ENCODE peak calls at places on chromosome 22, in seven cellular contexts. One of them, this sample, is unnamed.

GRCh38 chr22:46432164-46433068 is 96.9 kb downstream of the TRMU start:
- DNase-seq in left ventricle myocardium inferior: no peak
- DNase-seq in epithelial cell of esophagus: no peak
- DNase-seq in lung: no peak
- DNase-seq in HFFc6: no peak
- DNase-seq in dorsolateral prefrontal cortex: no peak
- DNase-seq in nephron progenitor cell: no peak
- DNase-seq in this sample: peak; percentile 73

GRCh38 chr22:40898850-40899357 is 37.0 kb upstream of the DNAJB7 start:
- DNase-seq in left ventricle myocardium inferior: no peak
- DNase-seq in epithelial cell of esophagus: peak; percentile 65
- DNase-seq in lung: no peak
- DNase-seq in HFFc6: peak; percentile 66
- DNase-seq in dorsolateral prefrontal cortex: peak; percentile 4
- DNase-seq in nephron progenitor cell: no peak
- DNase-seq in this sample: peak; percentile 63

GRCh38 chr22:40512426-40513136 is 123.9 kb downstream of the MRTFA start:
- DNase-seq in left ventricle myocardium inferior: no peak
- DNase-seq in epithelial cell of esophagus: peak; percentile 97
- DNase-seq in lung: no peak
- DNase-seq in HFFc6: peak; percentile 97
- DNase-seq in dorsolateral prefrontal cortex: no peak
- DNase-seq in nephron progenitor cell: no peak
- DNase-seq in this sample: no peak

GRCh38 chr22:38700271-38700788 is 413 bp downstream of the JOSD1 start:
- DNase-seq in left ventricle myocardium inferior: peak; percentile 74
- DNase-seq in epithelial cell of esophagus: peak; percentile 73
- DNase-seq in lung: peak; percentile 68
- DNase-seq in HFFc6: peak; percentile 21
- DNase-seq in dorsolateral prefrontal cortex: peak; percentile 62
- DNase-seq in nephron progenitor cell: peak; percentile 83
- DNase-seq in this sample: no peak

GRCh38 chr22:38416621-38417251 is 38.3 kb downstream of the KCNJ4 start:
- DNase-seq in left ventricle myocardium inferior: no peak
- DNase-seq in epithelial cell of esophagus: no peak
- DNase-seq in lung: no peak
- DNase-seq in HFFc6: no peak
- DNase-seq in dorsolateral prefrontal cortex: no peak
- DNase-seq in nephron progenitor cell: no peak
- DNase-seq in this sample: no peak

GRCh38 chr22:47332246-47332980 is 570.0 kb downstream of the TBC1D22A start:
- DNase-seq in left ventricle myocardium inferior: no peak
- DNase-seq in epithelial cell of esophagus: no peak
- DNase-seq in lung: no peak
- DNase-seq in HFFc6: no peak
- DNase-seq in dorsolateral prefrontal cortex: no peak
- DNase-seq in nephron progenitor cell: no peak
- DNase-seq in this sample: no peak

GRCh38 chr22:29394931-29395581 is 6.7 kb upstream of the AP1B1 start:
- DNase-seq in left ventricle myocardium inferior: peak; percentile 64
- DNase-seq in epithelial cell of esophagus: peak; percentile 78
- DNase-seq in lung: peak; percentile 67
- DNase-seq in HFFc6: peak; percentile 66
- DNase-seq in dorsolateral prefrontal cortex: peak; percentile 82
- DNase-seq in nephron progenitor cell: peak; percentile 70
- DNase-seq in this sample: peak; percentile 73

GRCh38 chr22:26756675-26757293 is 99.4 kb downstream of the MIAT start:
- DNase-seq in left ventricle myocardium inferior: peak; percentile 55
- DNase-seq in epithelial cell of esophagus: peak; percentile 56
- DNase-seq in lung: no peak
- DNase-seq in HFFc6: peak; percentile 16
- DNase-seq in dorsolateral prefrontal cortex: no peak
- DNase-seq in nephron progenitor cell: peak; percentile 82
- DNase-seq in this sample: peak; percentile 68

GRCh38 chr22:27435839-27436581 is 365.5 kb downstream of the MN1 start:
- DNase-seq in left ventricle myocardium inferior: peak; percentile 74
- DNase-seq in epithelial cell of esophagus: peak; percentile 43
- DNase-seq in lung: peak; percentile 31
- DNase-seq in HFFc6: no peak
- DNase-seq in dorsolateral prefrontal cortex: no peak
- DNase-seq in nephron progenitor cell: peak; percentile 59
- DNase-seq in this sample: no peak

GRCh38 chr22:27197071-27197470 is 539.7 kb downstream of the MIAT start:
- DNase-seq in left ventricle myocardium inferior: no peak
- DNase-seq in epithelial cell of esophagus: no peak
- DNase-seq in lung: no peak
- DNase-seq in HFFc6: no peak
- DNase-seq in dorsolateral prefrontal cortex: no peak
- DNase-seq in nephron progenitor cell: no peak
- DNase-seq in this sample: no peak

GRCh38 chr22:49930596-49931412 is 12.4 kb downstream of the CRELD2 start:
- DNase-seq in left ventricle myocardium inferior: peak; percentile 58
- DNase-seq in epithelial cell of esophagus: peak; percentile 79
- DNase-seq in lung: peak; percentile 84
- DNase-seq in HFFc6: peak; percentile 66
- DNase-seq in dorsolateral prefrontal cortex: peak; percentile 41
- DNase-seq in nephron progenitor cell: no peak
- DNase-seq in this sample: peak; percentile 78
- TF ChIP-seq CTCF in left ventricle myocardium inferior: peak; percentile 83
- TF ChIP-seq CTCF in epithelial cell of esophagus: peak; percentile 55
- TF ChIP-seq CTCF in lung: peak; percentile 72
- TF ChIP-seq CTCF in HFFc6: peak; percentile 71
- TF ChIP-seq CTCF in dorsolateral prefrontal cortex: peak; percentile 69
- TF ChIP-seq CTCF in nephron progenitor cell: peak; percentile 36
- TF ChIP-seq CTCF in this sample: peak; percentile 66

GRCh38 chr22:22767876-22768602 is 119.6 kb upstream of the IGLL5 start:
- DNase-seq in left ventricle myocardium inferior: no peak
- DNase-seq in epithelial cell of esophagus: no peak
- DNase-seq in lung: no peak
- DNase-seq in HFFc6: no peak
- DNase-seq in dorsolateral prefrontal cortex: no peak
- DNase-seq in nephron progenitor cell: no peak
- DNase-seq in this sample: no peak
- TF ChIP-seq CTCF in left ventricle myocardium inferior: no peak
- TF ChIP-seq CTCF in epithelial cell of esophagus: no peak
- TF ChIP-seq CTCF in lung: no peak
- TF ChIP-seq CTCF in HFFc6: no peak
- TF ChIP-seq CTCF in dorsolateral prefrontal cortex: no peak
- TF ChIP-seq CTCF in nephron progenitor cell: no peak
- TF ChIP-seq CTCF in this sample: no peak

GRCh38 chr22:22346401-22347107 is 102.0 kb downstream of the VPREB1 start:
- DNase-seq in left ventricle myocardium inferior: no peak
- DNase-seq in epithelial cell of esophagus: no peak
- DNase-seq in lung: no peak
- DNase-seq in HFFc6: no peak
- DNase-seq in dorsolateral prefrontal cortex: no peak
- DNase-seq in nephron progenitor cell: no peak
- DNase-seq in this sample: no peak

GRCh38 chr22:22345781-22346180 is 101.2 kb downstream of the VPREB1 start:
- DNase-seq in left ventricle myocardium inferior: no peak
- DNase-seq in epithelial cell of esophagus: no peak
- DNase-seq in lung: no peak
- DNase-seq in HFFc6: no peak
- DNase-seq in dorsolateral prefrontal cortex: no peak
- DNase-seq in nephron progenitor cell: no peak
- DNase-seq in this sample: no peak

GRCh38 chr22:22348815-22349454 is 104.3 kb downstream of the VPREB1 start:
- DNase-seq in left ventricle myocardium inferior: no peak
- DNase-seq in epithelial cell of esophagus: no peak
- DNase-seq in lung: no peak
- DNase-seq in HFFc6: no peak
- DNase-seq in dorsolateral prefrontal cortex: no peak
- DNase-seq in nephron progenitor cell: no peak
- DNase-seq in this sample: no peak

GRCh38 chr22:22349455-22349836 is 104.9 kb downstream of the VPREB1 start:
- DNase-seq in left ventricle myocardium inferior: no peak
- DNase-seq in epithelial cell of esophagus: peak; percentile 32
- DNase-seq in lung: no peak
- DNase-seq in HFFc6: no peak
- DNase-seq in dorsolateral prefrontal cortex: no peak
- DNase-seq in nephron progenitor cell: no peak
- DNase-seq in this sample: no peak

GRCh38 chr22:22348127-22348814 is 103.7 kb downstream of the VPREB1 start:
- DNase-seq in left ventricle myocardium inferior: no peak
- DNase-seq in epithelial cell of esophagus: peak; percentile 7
- DNase-seq in lung: no peak
- DNase-seq in HFFc6: no peak
- DNase-seq in dorsolateral prefrontal cortex: no peak
- DNase-seq in nephron progenitor cell: no peak
- DNase-seq in this sample: no peak
- TF ChIP-seq CTCF in left ventricle myocardium inferior: peak; percentile 19
- TF ChIP-seq CTCF in epithelial cell of esophagus: peak; percentile 30
- TF ChIP-seq CTCF in lung: no peak
- TF ChIP-seq CTCF in HFFc6: peak; percentile 44
- TF ChIP-seq CTCF in dorsolateral prefrontal cortex: no peak
- TF ChIP-seq CTCF in nephron progenitor cell: no peak
- TF ChIP-seq CTCF in this sample: no peak

DNA sequence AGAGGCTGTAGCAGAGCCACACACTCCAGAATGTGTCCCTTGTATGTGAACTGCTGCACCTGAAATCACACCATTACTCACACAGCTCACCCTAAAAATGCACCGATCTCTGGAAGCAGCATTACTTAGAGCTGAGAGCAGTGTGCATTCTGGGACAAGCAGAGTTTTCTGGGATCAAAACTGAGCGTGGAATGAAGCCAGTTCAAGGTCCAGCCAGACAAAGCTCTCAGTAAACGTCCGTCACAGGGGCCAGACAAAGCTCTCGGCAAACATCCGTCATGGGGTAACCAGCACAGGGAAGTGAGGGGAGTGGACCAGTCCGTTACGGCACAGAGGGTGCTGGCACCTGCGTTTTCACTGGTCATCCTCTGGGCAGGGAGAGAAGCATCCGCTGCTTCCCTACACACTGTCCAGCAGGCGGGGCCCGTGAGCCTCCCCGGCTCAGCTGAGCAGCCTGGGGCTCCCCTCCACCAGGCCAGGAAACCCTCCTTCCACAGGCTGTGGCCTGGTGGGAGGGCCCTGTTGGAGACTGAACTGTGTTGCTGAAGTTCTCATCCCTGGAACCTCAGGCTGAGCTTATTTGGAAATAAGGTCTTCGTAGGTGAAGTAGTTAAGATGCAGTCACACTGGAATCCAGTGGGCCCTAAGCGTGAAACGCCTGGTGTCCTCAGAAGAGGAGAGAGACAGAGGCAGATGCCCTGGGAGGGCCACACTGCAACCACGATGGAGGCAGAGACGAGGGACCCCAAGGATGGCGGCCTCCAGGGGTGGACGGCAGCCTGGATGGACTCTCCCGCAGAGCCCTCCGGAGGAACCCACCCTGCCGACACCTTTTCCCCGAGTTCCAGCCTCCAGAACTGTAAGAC is 883.9 kb downstream of the BRD1 start:
- DNase-seq in left ventricle myocardium inferior: no peak
- DNase-seq in epithelial cell of esophagus: no peak
- DNase-seq in lung: peak; percentile 27
- DNase-seq in HFFc6: no peak
- DNase-seq in dorsolateral prefrontal cortex: no peak
- DNase-seq in nephron progenitor cell: peak; percentile 55
- DNase-seq in this sample: no peak
- TF ChIP-seq CTCF in left ventricle myocardium inferior: peak; percentile 54
- TF ChIP-seq CTCF in epithelial cell of esophagus: no peak
- TF ChIP-seq CTCF in lung: no peak
- TF ChIP-seq CTCF in HFFc6: peak; percentile 40
- TF ChIP-seq CTCF in dorsolateral prefrontal cortex: peak; percentile 49
- TF ChIP-seq CTCF in nephron progenitor cell: peak; percentile 48
- TF ChIP-seq CTCF in this sample: peak; percentile 40

GRCh38 chr22:20174785-20175596 is 24.1 kb upstream of the CCDC188 start:
- DNase-seq in left ventricle myocardium inferior: no peak
- DNase-seq in epithelial cell of esophagus: no peak
- DNase-seq in lung: no peak
- DNase-seq in HFFc6: no peak
- DNase-seq in dorsolateral prefrontal cortex: no peak
- DNase-seq in nephron progenitor cell: no peak
- DNase-seq in this sample: no peak
- TF ChIP-seq CTCF in left ventricle myocardium inferior: peak; percentile 45
- TF ChIP-seq CTCF in epithelial cell of esophagus: no peak
- TF ChIP-seq CTCF in lung: no peak
- TF ChIP-seq CTCF in HFFc6: peak; percentile 44
- TF ChIP-seq CTCF in dorsolateral prefrontal cortex: no peak
- TF ChIP-seq CTCF in nephron progenitor cell: peak; percentile 8
- TF ChIP-seq CTCF in this sample: no peak

DNA sequence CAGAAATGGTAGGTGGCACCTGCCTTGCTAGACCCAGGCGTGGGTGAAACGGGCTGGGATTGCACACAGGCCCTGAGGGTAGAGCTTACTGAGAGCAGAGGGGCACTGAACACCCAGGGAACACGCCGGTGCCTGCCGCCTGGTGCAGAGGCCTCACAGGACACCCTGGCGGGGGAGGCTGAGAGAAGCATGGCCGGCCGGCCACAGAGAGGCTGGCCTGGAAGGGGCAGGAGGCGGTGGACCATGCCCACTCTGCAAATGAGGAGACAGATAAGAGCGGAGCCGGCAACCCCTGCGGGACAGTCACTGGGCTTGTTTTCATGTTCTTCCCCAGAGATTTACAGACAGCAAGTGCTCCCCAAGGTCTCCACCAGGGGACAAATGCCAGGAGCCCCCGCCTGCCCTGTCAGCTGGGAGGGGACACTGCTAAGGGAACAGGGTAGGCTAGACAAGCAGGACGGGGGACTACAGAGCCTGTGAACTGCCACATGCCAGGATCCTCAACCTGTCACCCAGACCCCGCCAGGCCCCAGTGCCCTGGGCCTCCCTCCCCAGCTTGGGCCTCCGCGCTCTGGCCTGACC is 38.5 kb upstream of the TCF20 start:
- DNase-seq in left ventricle myocardium inferior: no peak
- DNase-seq in epithelial cell of esophagus: no peak
- DNase-seq in lung: no peak
- DNase-seq in HFFc6: no peak
- DNase-seq in dorsolateral prefrontal cortex: no peak
- DNase-seq in nephron progenitor cell: peak; percentile 54
- DNase-seq in this sample: no peak
- TF ChIP-seq CTCF in left ventricle myocardium inferior: no peak
- TF ChIP-seq CTCF in epithelial cell of esophagus: peak; percentile 4
- TF ChIP-seq CTCF in lung: no peak
- TF ChIP-seq CTCF in HFFc6: peak; percentile 9
- TF ChIP-seq CTCF in dorsolateral prefrontal cortex: no peak
- TF ChIP-seq CTCF in nephron progenitor cell: peak; percentile 14
- TF ChIP-seq CTCF in this sample: no peak